ENCODE peak calls at places on chromosomes 7 and 10, in five cellular contexts. One of them, this sample, is unnamed.

GRCh38 chr10:105549731-105550130 is 908.6 kb downstream of the SORCS3 start:
- DNase-seq in GM12878: no peak
- DNase-seq in HepG2: no peak
- DNase-seq in H1: no peak
- DNase-seq in K562: no peak
- DNase-seq in this sample: no peak

GRCh38 chr7:37977243-37977642 is 56.8 kb downstream of the EPDR1 start:
- DNase-seq in GM12878: no peak
- DNase-seq in HepG2: no peak
- DNase-seq in H1: no peak
- DNase-seq in K562: no peak
- DNase-seq in this sample: no peak

GRCh38 chr10:71782221-71782916 is 9.0 kb upstream of the VSIR start:
- DNase-seq in GM12878: no peak
- DNase-seq in HepG2: no peak
- DNase-seq in H1: no peak
- DNase-seq in K562: no peak
- DNase-seq in this sample: no peak

GRCh38 chr10:12613144-12613543 is 263.8 kb downstream of the CAMK1D start:
- DNase-seq in GM12878: no peak
- DNase-seq in HepG2: no peak
- DNase-seq in H1: no peak
- DNase-seq in K562: no peak
- DNase-seq in this sample: no peak

GRCh38 chr7:94655884-94656657 is at the start of gene SGCE:
- DNase-seq in GM12878: peak
- DNase-seq in HepG2: peak
- DNase-seq in H1: peak
- DNase-seq in K562: peak
- DNase-seq in this sample: peak

GRCh38 chr10:35425596-35425995 is 89.3 kb downstream of the CCNY start:
- DNase-seq in GM12878: no peak
- DNase-seq in HepG2: no peak
- DNase-seq in H1: no peak
- DNase-seq in K562: no peak
- DNase-seq in this sample: no peak

GRCh38 chr10:24488631-24489030 is 235.1 kb downstream of the ARHGAP21 start:
- DNase-seq in GM12878: no peak
- DNase-seq in HepG2: peak
- DNase-seq in H1: no peak
- DNase-seq in K562: no peak
- DNase-seq in this sample: no peak

GRCh38 chr7:73352784-73353183 is 24.8 kb downstream of the FKBP6 start:
- DNase-seq in GM12878: no peak
- DNase-seq in HepG2: no peak
- DNase-seq in H1: no peak
- DNase-seq in K562: no peak
- DNase-seq in this sample: no peak

GRCh38 chr7:137130751-137131158 is 212.8 kb downstream of the PTN start:
- DNase-seq in GM12878: no peak
- DNase-seq in HepG2: peak
- DNase-seq in H1: no peak
- DNase-seq in K562: no peak
- DNase-seq in this sample: no peak

GRCh38 chr7:31023877-31024276 is 28.2 kb upstream of the ADCYAP1R1 start:
- DNase-seq in GM12878: peak
- DNase-seq in HepG2: no peak
- DNase-seq in H1: no peak
- DNase-seq in K562: no peak
- DNase-seq in this sample: no peak

GRCh38 chr10:124112891-124113580 is 19.6 kb upstream of the CHST15 start:
- DNase-seq in GM12878: no peak
- DNase-seq in HepG2: no peak
- DNase-seq in H1: no peak
- DNase-seq in K562: no peak
- DNase-seq in this sample: no peak

GRCh38 chr7:129053938-129054437 is 923 bp downstream of the TNPO3 start:
- DNase-seq in GM12878: no peak
- DNase-seq in HepG2: no peak
- DNase-seq in H1: no peak
- DNase-seq in K562: no peak
- DNase-seq in this sample: no peak

GRCh38 chr10:24118246-24118645 is 90.7 kb upstream of the KIAA1217 start:
- DNase-seq in GM12878: no peak
- DNase-seq in HepG2: no peak
- DNase-seq in H1: no peak
- DNase-seq in K562: no peak
- DNase-seq in this sample: no peak

GRCh38 chr10:45625879-45626278 is 46.7 kb downstream of the ZFAND4 start:
- DNase-seq in GM12878: no peak
- DNase-seq in HepG2: no peak
- DNase-seq in H1: no peak
- DNase-seq in K562: no peak
- DNase-seq in this sample: no peak

GRCh38 chr7:157139142-157140117 is 704 bp downstream of the UBE3C start:
- DNase-seq in GM12878: no peak
- DNase-seq in HepG2: no peak
- DNase-seq in H1: no peak
- DNase-seq in K562: no peak
- DNase-seq in this sample: no peak

GRCh38 chr10:12250181-12250580 is 54.2 kb downstream of the CDC123 start:
- DNase-seq in GM12878: no peak
- DNase-seq in HepG2: no peak
- DNase-seq in H1: no peak
- DNase-seq in K562: no peak
- DNase-seq in this sample: no peak

GRCh38 chr10:27388761-27389399 is 115.2 kb upstream of the RAB18 start:
- DNase-seq in GM12878: no peak
- DNase-seq in HepG2: no peak
- DNase-seq in H1: no peak
- DNase-seq in K562: no peak
- DNase-seq in this sample: no peak

GRCh38 chr10:132616170-132616994 is 78.8 kb downstream of the INPP5A start:
- DNase-seq in GM12878: no peak
- DNase-seq in HepG2: no peak
- DNase-seq in H1: no peak
- DNase-seq in K562: no peak
- DNase-seq in this sample: no peak

GRCh38 chr10:74118794-74119193 is 31.8 kb downstream of the AP3M1 start:
- DNase-seq in GM12878: no peak
- DNase-seq in HepG2: no peak
- DNase-seq in H1: no peak
- DNase-seq in K562: no peak
- DNase-seq in this sample: no peak

GRCh38 chr7:12827219-12827821 is 139.9 kb downstream of the ARL4A start:
- DNase-seq in GM12878: no peak
- DNase-seq in HepG2: no peak
- DNase-seq in H1: no peak
- DNase-seq in K562: no peak
- DNase-seq in this sample: no peak

GRCh38 chr10:74500026-74500704 is 326.2 kb upstream of the KAT6B start:
- DNase-seq in GM12878: no peak
- DNase-seq in HepG2: no peak
- DNase-seq in H1: no peak
- DNase-seq in K562: no peak
- DNase-seq in this sample: no peak

GRCh38 chr10:73873843-73874215 is 526 bp downstream of the CAMK2G start:
- DNase-seq in GM12878: no peak
- DNase-seq in HepG2: no peak
- DNase-seq in H1: no peak
- DNase-seq in K562: peak
- DNase-seq in this sample: peak

GRCh38 chr7:99210265-99210970 is 2.5 kb upstream of the KPNA7 start:
- DNase-seq in GM12878: no peak
- DNase-seq in HepG2: peak
- DNase-seq in H1: no peak
- DNase-seq in K562: no peak
- DNase-seq in this sample: no peak

GRCh38 chr7:50869108-50869716 is 86.5 kb upstream of the GRB10 start:
- DNase-seq in GM12878: no peak
- DNase-seq in HepG2: peak
- DNase-seq in H1: no peak
- DNase-seq in K562: no peak
- DNase-seq in this sample: no peak

GRCh38 chr10:72030762-72031543 is 57.4 kb downstream of the SPOCK2 start:
- DNase-seq in GM12878: no peak
- DNase-seq in HepG2: peak
- DNase-seq in H1: no peak
- DNase-seq in K562: no peak
- DNase-seq in this sample: no peak

GRCh38 chr7:90574136-90574819 is 21.8 kb upstream of the CDK14 start:
- DNase-seq in GM12878: no peak
- DNase-seq in HepG2: no peak
- DNase-seq in H1: no peak
- DNase-seq in K562: no peak
- DNase-seq in this sample: no peak

GRCh38 chr7:37109853-37110252 is 338.8 kb downstream of the ELMO1 start:
- DNase-seq in GM12878: no peak
- DNase-seq in HepG2: peak
- DNase-seq in H1: no peak
- DNase-seq in K562: no peak
- DNase-seq in this sample: peak

GRCh38 chr10:131193923-131194322 is 117.6 kb downstream of the TCERG1L start:
- DNase-seq in GM12878: no peak
- DNase-seq in HepG2: no peak
- DNase-seq in H1: no peak
- DNase-seq in K562: no peak
- DNase-seq in this sample: no peak

GRCh38 chr7:105218215-105218614 is 170.5 kb downstream of the SRPK2 start:
- DNase-seq in GM12878: no peak
- DNase-seq in HepG2: no peak
- DNase-seq in H1: peak
- DNase-seq in K562: no peak
- DNase-seq in this sample: no peak

GRCh38 chr7:20320786-20321185 is 9.9 kb upstream of the ITGB8 start:
- DNase-seq in GM12878: no peak
- DNase-seq in HepG2: no peak
- DNase-seq in H1: no peak
- DNase-seq in K562: no peak
- DNase-seq in this sample: no peak

GRCh38 chr7:20320322-20320721 is 10.4 kb upstream of the ITGB8 start:
- DNase-seq in GM12878: no peak
- DNase-seq in HepG2: no peak
- DNase-seq in H1: no peak
- DNase-seq in K562: no peak
- DNase-seq in this sample: no peak

GRCh38 chr7:20328027-20328426 is 2.7 kb upstream of the ITGB8 start:
- DNase-seq in GM12878: no peak
- DNase-seq in HepG2: no peak
- DNase-seq in H1: no peak
- DNase-seq in K562: no peak
- DNase-seq in this sample: no peak

GRCh38 chr7:20327047-20327446 is 3.7 kb upstream of the ITGB8 start:
- DNase-seq in GM12878: no peak
- DNase-seq in HepG2: no peak
- DNase-seq in H1: no peak
- DNase-seq in K562: no peak
- DNase-seq in this sample: no peak

GRCh38 chr7:20323587-20323986 is 7.1 kb upstream of the ITGB8 start:
- DNase-seq in GM12878: no peak
- DNase-seq in HepG2: no peak
- DNase-seq in H1: no peak
- DNase-seq in K562: no peak
- DNase-seq in this sample: no peak
- H3K9ac ChIP-seq in GM12878: no peak
- H3K9ac ChIP-seq in HepG2: no peak
- H3K9ac ChIP-seq in H1: no peak
- H3K9ac ChIP-seq in K562: no peak
- H3K9ac ChIP-seq in this sample: no peak

DNA sequence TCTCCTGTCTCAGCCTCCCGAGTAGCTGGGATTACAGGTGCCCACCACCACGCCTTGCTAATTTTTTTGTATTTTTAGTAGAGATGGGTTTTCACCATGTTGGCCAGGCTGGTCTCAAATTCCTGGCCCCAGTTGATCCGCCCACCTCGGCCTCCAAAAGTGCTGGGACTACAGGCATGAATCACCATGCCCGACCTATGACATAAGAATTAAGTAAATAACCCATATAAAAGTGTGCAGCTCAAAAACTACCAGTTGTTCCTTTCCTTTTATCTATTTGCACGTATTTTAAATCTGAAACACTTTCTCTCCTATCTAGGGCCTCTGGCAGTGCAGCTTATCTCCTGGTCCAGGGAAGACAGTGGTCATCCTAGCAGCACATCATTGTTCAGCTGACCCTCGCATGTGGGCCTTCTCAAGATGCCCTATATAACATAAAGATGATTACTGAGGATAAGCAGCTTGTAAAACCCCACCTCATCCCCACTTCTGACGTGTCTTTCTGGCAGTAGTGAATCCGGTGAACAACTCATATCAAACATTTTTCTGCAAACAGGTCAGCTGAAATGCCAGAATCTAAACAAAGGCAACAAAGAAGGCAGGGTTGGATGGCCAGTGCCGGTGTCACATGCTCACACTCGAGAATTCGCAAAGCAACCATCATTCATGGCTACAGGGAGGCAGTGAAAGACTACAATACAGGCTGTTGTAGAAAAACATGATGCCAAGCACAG is 36.0 kb upstream of the KCNIP2 start:
- DNase-seq in GM12878: no peak
- DNase-seq in HepG2: no peak
- DNase-seq in H1: no peak
- DNase-seq in K562: no peak
- DNase-seq in this sample: no peak
- TF ChIP-seq TAF1 in GM12878: no peak
- TF ChIP-seq TAF1 in HepG2: no peak
- TF ChIP-seq TAF1 in H1: no peak
- TF ChIP-seq TAF1 in K562: no peak
- TF ChIP-seq TAF1 in this sample: no peak

GRCh38 chr7:42233939-42234338 is 3.1 kb downstream of the GLI3 start:
- DNase-seq in GM12878: no peak
- DNase-seq in HepG2: no peak
- DNase-seq in H1: no peak
- DNase-seq in K562: no peak
- DNase-seq in this sample: no peak

GRCh38 chr7:42232275-42232674 is 4.7 kb downstream of the GLI3 start:
- DNase-seq in GM12878: no peak
- DNase-seq in HepG2: no peak
- DNase-seq in H1: no peak
- DNase-seq in K562: no peak
- DNase-seq in this sample: no peak

GRCh38 chr7:42231043-42231442 is 6.0 kb downstream of the GLI3 start:
- DNase-seq in GM12878: no peak
- DNase-seq in HepG2: no peak
- DNase-seq in H1: no peak
- DNase-seq in K562: no peak
- DNase-seq in this sample: no peak

GRCh38 chr7:42234736-42235135 is 2.3 kb downstream of the GLI3 start:
- DNase-seq in GM12878: no peak
- DNase-seq in HepG2: no peak
- DNase-seq in H1: no peak
- DNase-seq in K562: no peak
- DNase-seq in this sample: no peak

GRCh38 chr7:42233166-42233565 is 3.8 kb downstream of the GLI3 start:
- DNase-seq in GM12878: no peak
- DNase-seq in HepG2: no peak
- DNase-seq in H1: no peak
- DNase-seq in K562: no peak
- DNase-seq in this sample: no peak
- TF ChIP-seq POLR2AphosphoS5 in GM12878: no peak
- TF ChIP-seq POLR2AphosphoS5 in HepG2: no peak
- TF ChIP-seq POLR2AphosphoS5 in H1: no peak
- TF ChIP-seq POLR2AphosphoS5 in K562: no peak
- TF ChIP-seq POLR2AphosphoS5 in this sample: no peak

GRCh38 chr7:100676501-100677306 is 3.2 kb downstream of the GNB2 start:
- DNase-seq in GM12878: no peak
- DNase-seq in HepG2: no peak
- DNase-seq in H1: no peak
- DNase-seq in K562: no peak
- DNase-seq in this sample: no peak
- H3K9ac ChIP-seq in GM12878: no peak
- H3K9ac ChIP-seq in HepG2: no peak
- H3K9ac ChIP-seq in H1: no peak
- H3K9ac ChIP-seq in K562: peak
- H3K9ac ChIP-seq in this sample: peak

This sample was measured in SK-N-SH.